ENCODE peak calls at places on chromosomes 6 and 20, in eight cellular contexts. A is right atrium auricular region; H is K562; C is naive thymus-derived CD4-positive, alpha-beta T cell; M is cardiac fibroblast; K is GM23248; S is fibroblast of mammary gland; I is PC-9. X is an unnamed sample.
A peak's percentile ranks its signal among the peaks of the same experiment; 100 is the strongest.

GRCh38 chr20:59537991-59538390 is 66.3 kb upstream of the PHACTR3 start:
- DNase-seq in A (no peak), H (no peak), C (no peak), M (no peak), K (no peak), S (no peak), I (no peak), X (no peak)

GRCh38 chr6:81228912-81229540 is 523.5 kb downstream of the TENT5A start:
- DNase-seq in A (no peak), H (no peak), C (no peak), M (peak; percentile 62), K (peak; percentile 67), S (peak; percentile 55), I (peak; percentile 54), X (no peak)

GRCh38 chr6:144190593-144190992 is 40.3 kb downstream of the STX11 start:
- DNase-seq in A (no peak), H (no peak), C (no peak), M (peak; percentile 91), K (peak; percentile 80), S (peak; percentile 95), I (no peak), X (no peak)

GRCh38 chr6:593139-593906 is 63.6 kb downstream of the HUS1B start:
- DNase-seq in A (no peak), H (peak; percentile 54), C (peak; percentile 63), M (peak; percentile 75), K (peak; percentile 73), S (peak; percentile 61), I (peak; percentile 48), X (peak; percentile 56)

GRCh38 chr20:1214838-1215261 is 11.0 kb upstream of the RAD21L1 start:
- DNase-seq in A (no peak), H (no peak), C (no peak), M (no peak), K (no peak), S (peak; percentile 36), I (no peak), X (no peak)

GRCh38 chr20:25282034-25282781 is 34.3 kb downstream of the PYGB start:
- DNase-seq in A (no peak), H (no peak), C (no peak), M (no peak), K (no peak), S (no peak), I (no peak), X (no peak)

GRCh38 chr6:107488875-107489635 is 862 bp upstream of the SOBP start:
- DNase-seq in A (peak; percentile 65), H (peak; percentile 25), C (peak; percentile 7), M (peak; percentile 33), K (peak; percentile 47), S (peak; percentile 20), I (no peak), X (no peak)

GRCh38 chr6:27374824-27375612 is 13.5 kb upstream of the ZNF391 start:
- DNase-seq in A (peak; percentile 69), H (peak; percentile 92), C (peak; percentile 61), M (peak; percentile 42), K (peak; percentile 72), S (peak; percentile 56), I (peak; percentile 86), X (no peak)

GRCh38 chr6:155228549-155229166 is 35.2 kb upstream of the CLDN20 start:
- DNase-seq in A (no peak), H (no peak), C (no peak), M (peak; percentile 20), K (peak; percentile 55), S (peak; percentile 27), I (no peak), X (no peak)

GRCh38 chr6:37783025-37783825 is 36.3 kb upstream of the ZFAND3 start:
- DNase-seq in A (no peak), H (no peak), C (no peak), M (peak; percentile 27), K (peak; percentile 63), S (peak; percentile 37), I (no peak), X (no peak)

GRCh38 chr20:63915471-63915870 is 20.5 kb downstream of the DNAJC5 start:
- DNase-seq in A (no peak), H (no peak), C (no peak), M (no peak), K (no peak), S (no peak), I (no peak), X (no peak)

GRCh38 chr6:29295181-29295585 is 6.3 kb upstream of the OR14J1 start:
- DNase-seq in A (no peak), H (no peak), C (no peak), M (no peak), K (no peak), S (no peak), I (no peak), X (no peak)

GRCh38 chr20:20549267-20549612 is 163.2 kb downstream of the RALGAPA2 start:
- DNase-seq in A (no peak), H (no peak), C (no peak), M (peak; percentile 19), K (no peak), S (peak; percentile 30), I (no peak), X (no peak)

GRCh38 chr20:62977613-62978558 is 25.4 kb downstream of the SLC17A9 start:
- DNase-seq in A (no peak), H (no peak), C (peak; percentile 74), M (no peak), K (no peak), S (no peak), I (no peak), X (no peak)

GRCh38 chr6:112252571-112253504 is 1.5 kb downstream of the LAMA4 start:
- DNase-seq in A (no peak), H (no peak), C (no peak), M (peak; percentile 55), K (peak; percentile 75), S (peak; percentile 80), I (peak; percentile 65), X (no peak)

GRCh38 chr6:112253842-112254816 is at the start of gene LAMA4:
- DNase-seq in A (peak; percentile 72), H (no peak), C (no peak), M (peak; percentile 73), K (peak; percentile 83), S (peak; percentile 88), I (peak; percentile 81), X (peak; percentile 1)

GRCh38 chr6:112253505-112253841 is 894 bp downstream of the LAMA4 start:
- DNase-seq in A (no peak), H (no peak), C (no peak), M (no peak), K (peak; percentile 42), S (no peak), I (no peak), X (no peak)

GRCh38 chr6:112249489-112249888 is 4.9 kb downstream of the LAMA4 start:
- DNase-seq in A (no peak), H (no peak), C (no peak), M (peak; percentile 78), K (peak; percentile 80), S (peak; percentile 89), I (no peak), X (no peak)

DNA sequence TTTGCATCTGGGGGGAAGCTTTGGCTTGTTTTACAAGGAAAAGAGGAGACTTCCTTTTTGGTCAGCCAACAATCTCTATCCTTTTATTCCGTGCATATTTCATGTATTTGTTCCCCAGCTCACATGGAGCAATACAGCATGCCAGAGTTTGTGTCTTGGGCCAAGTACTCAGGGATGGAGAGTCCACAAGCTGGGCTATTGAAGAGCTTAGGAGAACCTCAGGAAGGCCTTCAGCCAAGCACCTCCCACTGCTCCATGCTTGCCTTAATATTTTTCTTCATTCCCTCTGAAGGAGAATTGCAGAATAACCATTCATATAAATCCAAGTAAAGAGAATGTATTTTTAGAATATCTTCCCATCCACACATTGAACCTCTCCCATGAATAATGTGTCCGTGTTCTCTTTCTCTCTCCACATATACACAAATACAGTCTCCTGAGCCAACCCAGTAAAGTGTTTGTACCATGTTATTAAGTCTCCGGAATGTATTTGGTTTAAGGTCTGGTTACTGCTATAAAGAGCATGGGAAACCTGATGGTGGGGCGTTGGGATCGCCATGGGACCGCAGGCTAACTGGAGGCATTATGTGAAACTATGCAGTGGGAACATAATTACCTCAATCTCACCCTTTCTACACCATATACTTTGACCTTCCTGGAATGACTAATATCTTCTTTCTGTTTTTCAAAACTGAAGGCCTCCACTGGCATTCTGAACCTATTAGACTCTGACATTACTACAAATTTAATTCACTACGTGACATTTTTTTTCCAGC is 3.0 kb downstream of the LAMA4 start:
- DNase-seq in A (no peak), H (no peak), C (no peak), M (peak; percentile 75), K (peak; percentile 83), S (peak; percentile 88), I (peak; percentile 94), X (no peak)
- H3K4me3 ChIP-seq in A (peak overlapping the region; percentile 72), H (no peak overlapping the region), C (no peak overlapping the region), M (peak overlapping the region; percentile 96), K (peak overlapping the region; percentile 100), S (peak overlapping the region; percentile 94), I (peak overlapping the region; percentile 70), X (no peak overlapping the region)

DNA sequence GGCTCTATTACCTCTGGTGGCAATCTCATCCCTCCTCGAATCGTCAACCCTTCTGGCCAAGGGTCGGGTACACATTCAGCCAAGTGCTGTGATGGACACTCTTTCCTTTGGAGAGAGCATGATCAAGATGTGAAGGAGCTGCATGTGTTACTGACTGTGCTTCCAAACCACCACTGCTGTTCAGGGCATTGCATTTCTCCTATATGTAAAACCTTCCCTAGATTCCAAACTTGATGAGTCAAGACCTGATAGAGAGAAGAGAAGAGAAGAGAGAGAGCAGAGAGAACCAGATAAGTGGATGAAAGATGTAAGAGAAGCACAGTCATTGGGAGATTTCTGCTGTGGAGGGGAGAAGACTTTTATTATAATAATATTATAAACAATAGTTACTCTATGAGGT is 162.2 kb downstream of the KCNQ5 start:
- DNase-seq in A (no peak), H (no peak), C (no peak), M (peak; percentile 17), K (peak; percentile 47), S (no peak), I (no peak), X (no peak)
- H3K4me3 ChIP-seq in A (no peak overlapping the region), H (no peak overlapping the region), C (no peak overlapping the region), M (no peak overlapping the region), K (no peak overlapping the region), S (no peak overlapping the region), I (no peak overlapping the region), X (no peak overlapping the region)

DNA sequence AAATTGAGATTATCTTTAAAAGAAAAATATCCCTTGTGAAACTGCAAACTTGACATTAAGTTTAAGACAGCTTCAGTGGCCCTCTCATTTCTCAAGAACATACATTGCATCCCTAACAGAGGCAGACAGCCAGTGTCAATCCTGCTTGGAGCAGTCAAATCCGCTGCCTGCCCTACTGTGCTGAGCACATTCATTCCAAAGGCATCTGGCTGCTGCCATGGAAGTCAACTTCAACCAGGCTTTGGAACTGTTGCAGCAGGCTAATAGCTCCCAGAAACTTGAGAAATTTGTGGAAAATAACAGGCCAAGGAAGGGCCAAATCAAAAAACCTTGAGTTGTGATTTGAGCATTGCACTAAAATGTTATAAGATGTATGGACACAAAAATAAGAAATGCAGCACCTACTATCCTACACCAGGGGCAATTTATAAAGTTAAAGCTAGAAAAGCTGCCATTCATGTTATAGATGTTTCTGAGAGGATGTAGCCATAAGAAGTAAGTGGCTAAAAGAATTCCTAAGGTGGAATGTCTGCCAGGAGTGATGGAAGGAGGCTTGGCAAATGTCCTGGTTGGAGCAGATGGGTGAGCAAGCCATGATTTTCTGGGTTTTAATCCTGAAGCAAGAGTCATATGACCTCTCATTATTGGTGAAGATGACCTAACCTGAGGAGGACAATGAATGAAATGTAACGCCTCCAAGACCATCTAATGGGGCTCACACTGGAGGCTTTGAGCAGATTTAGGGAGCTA is 31.5 kb upstream of the HAO1 start:
- DNase-seq in A (no peak), H (no peak), C (no peak), M (no peak), K (peak; percentile 47), S (peak; percentile 28), I (no peak), X (no peak)
- H3K4me3 ChIP-seq in A (no peak overlapping the region), H (no peak overlapping the region), C (no peak overlapping the region), M (no peak overlapping the region), K (no peak overlapping the region), S (no peak overlapping the region), I (no peak overlapping the region), X (no peak overlapping the region)

GRCh38 chr6:43284986-43285385 is 13.1 kb upstream of the SLC22A7 start:
- DNase-seq in A (no peak), H (no peak), C (no peak), M (no peak), K (peak; percentile 30), S (no peak), I (no peak), X (no peak)
- H3K4me3 ChIP-seq in A (peak overlapping the region; percentile 40), H (no peak overlapping the region), C (no peak overlapping the region), M (no peak overlapping the region), K (peak overlapping the region; percentile 52), S (no peak overlapping the region), I (no peak overlapping the region), X (no peak overlapping the region)

X was measured in HL-60.